ENCODE peak calls at places on chromosomes 13 and 19, in four cellular contexts. T is K562, X is stomach, U is transverse colon. J is an unnamed sample.
A peak's percentile ranks its signal among the peaks of the same experiment; 100 is the strongest.

GRCh38 chr13:43964698-43965097 is 85.0 kb downstream of the LACC1 start:
- DNase-seq in T (no peak), X (no peak), U (no peak), J (no peak)

GRCh38 chr13:49023441-49023840 is 47.7 kb downstream of the FNDC3A start:
- DNase-seq in T (no peak), X (no peak), U (no peak), J (no peak)

GRCh38 chr13:102091231-102091630 is 310.6 kb downstream of the FGF14 start:
- DNase-seq in X (no peak), T (no peak), U (no peak), J (no peak)

GRCh38 chr19:21513651-21514050 is 8.2 kb downstream of the ZNF429 start:
- DNase-seq in U (no peak), X (no peak), T (no peak), J (no peak)

GRCh38 chr19:33271246-33272021 is 30.9 kb downstream of the CEBPA start:
- DNase-seq in X (no peak), T (no peak), U (no peak), J (no peak)

GRCh38 chr13:28047784-28048388 is 52.5 kb downstream of the FLT3 start:
- DNase-seq in X (no peak), T (no peak), U (peak; percentile 11), J (peak; percentile 41)

GRCh38 chr13:44155422-44156293 is 218.0 kb upstream of the SERP2 start:
- DNase-seq in X (peak; percentile 70), T (peak; percentile 27), U (peak; percentile 73), J (no peak)

GRCh38 chr13:111153977-111154332 is 38.8 kb downstream of the ARHGEF7 start:
- DNase-seq in X (no peak), U (peak; percentile 62), T (peak; percentile 60), J (peak; percentile 27)

GRCh38 chr13:53068841-53069520 is 40.4 kb downstream of the OLFM4 start:
- DNase-seq in T (no peak), X (no peak), U (no peak), J (no peak)

GRCh38 chr19:21482863-21483276 is 22.5 kb upstream of the ZNF429 start:
- DNase-seq in T (peak; percentile 32), U (peak; percentile 48), X (peak; percentile 63), J (no peak)

GRCh38 chr19:54369082-54369691 is 4.5 kb upstream of the LAIR1 start:
- DNase-seq in U (no peak), T (no peak), X (no peak), J (no peak)

GRCh38 chr19:18436651-18437478 is 1.1 kb downstream of the ISYNA1 start:
- DNase-seq in X (peak; percentile 75), T (peak; percentile 83), U (peak; percentile 86), J (peak; percentile 94)

GRCh38 chr13:41668130-41668757 is 210.9 kb downstream of the RGCC start:
- DNase-seq in X (peak; percentile 45), T (peak; percentile 28), U (peak; percentile 28), J (peak; percentile 12)

GRCh38 chr13:32311188-32311897 is 3.8 kb downstream of the ZAR1L start:
- DNase-seq in U (no peak), T (no peak), X (no peak), J (no peak)

GRCh38 chr19:54147676-54148075 is 10.1 kb downstream of the CNOT3 start:
- DNase-seq in X (no peak), U (no peak), T (no peak), J (no peak)

GRCh38 chr19:11420429-11420893 is 1.3 kb upstream of the RGL3 start:
- DNase-seq in T (no peak), U (no peak), X (no peak), J (no peak)

GRCh38 chr13:36712785-36713184 is 39.0 kb downstream of the SERTM1 start:
- DNase-seq in U (no peak), T (no peak), X (no peak), J (no peak)

GRCh38 chr19:15464394-15465385 is at the start of gene RASAL3:
- DNase-seq in X (no peak), U (peak; percentile 60), T (no peak), J (peak; percentile 67)

GRCh38 chr13:49097374-49097773 is 121.7 kb downstream of the FNDC3A start:
- DNase-seq in X (no peak), U (no peak), T (no peak), J (no peak)

GRCh38 chr13:63497601-63498000 is 2082.0 kb upstream of the PCDH20 start:
- DNase-seq in T (no peak), U (no peak), X (no peak), J (no peak)

GRCh38 chr19:23565256-23565655 is 121.8 kb downstream of the ZNF675 start:
- DNase-seq in X (no peak), U (no peak), T (no peak), J (no peak)

GRCh38 chr13:99418663-99419140 is 82.6 kb upstream of the TM9SF2 start:
- DNase-seq in T (no peak), U (no peak), X (peak; percentile 13), J (no peak)

GRCh38 chr13:43838909-43839308 is 40.6 kb downstream of the CCDC122 start:
- DNase-seq in X (no peak), U (no peak), T (no peak), J (no peak)

GRCh38 chr13:67855837-67856238 is 625.7 kb upstream of the PCDH9 start:
- DNase-seq in X (no peak), T (no peak), U (no peak), J (no peak)

GRCh38 chr19:7861619-7862412 is 12.4 kb downstream of the PRR36 start:
- DNase-seq in X (no peak), T (no peak), U (no peak), J (no peak)

GRCh38 chr13:106475852-106476251 is 59.6 kb downstream of the EFNB2 start:
- DNase-seq in U (no peak), T (no peak), X (no peak), J (no peak)

GRCh38 chr13:45249662-45250061 is 48.8 kb upstream of the KCTD4 start:
- DNase-seq in X (no peak), U (no peak), T (no peak), J (no peak)

GRCh38 chr19:42396248-42396541 is 6.1 kb upstream of the CNFN start:
- DNase-seq in X (no peak), T (no peak), U (no peak), J (no peak)

GRCh38 chr13:51154029-51154555 is 43.0 kb upstream of the C13orf42 start:
- DNase-seq in T (no peak), U (no peak), X (no peak), J (no peak)

GRCh38 chr19:16886305-16886880 is 2.4 kb upstream of the F2RL3 start:
- DNase-seq in T (no peak), U (peak; percentile 39), X (no peak), J (no peak)

GRCh38 chr13:41966671-41967070 is 5.8 kb upstream of the VWA8 start:
- DNase-seq in T (no peak), X (no peak), U (no peak), J (no peak)

GRCh38 chr13:49457221-49457620 is 13.1 kb downstream of the SETDB2 start:
- DNase-seq in X (no peak), U (no peak), T (no peak), J (no peak)

GRCh38 chr13:79503473-79504017 is 22.6 kb downstream of the NDFIP2 start:
- DNase-seq in U (no peak), X (no peak), T (no peak), J (no peak)

GRCh38 chr19:38735257-38735686 is 9.0 kb downstream of the CAPN12 start:
- DNase-seq in T (peak; percentile 63), U (peak; percentile 73), X (peak; percentile 52), J (no peak)

GRCh38 chr13:25776722-25777121 is 275.1 kb downstream of the SHISA2 start:
- DNase-seq in T (no peak), U (no peak), X (no peak), J (no peak)

GRCh38 chr13:97125810-97126738 is 96.1 kb upstream of the MBNL2 start:
- DNase-seq in X (no peak), T (no peak), U (no peak), J (peak; percentile 27)

GRCh38 chr19:57212109-57212508 is 18.7 kb upstream of the AURKC start:
- DNase-seq in T (no peak), X (no peak), U (no peak), J (no peak)

GRCh38 chr13:92260363-92260762 is 861.9 kb downstream of the GPC5 start:
- DNase-seq in T (no peak), X (no peak), U (no peak), J (no peak)

GRCh38 chr13:109792416-109793090 is 6.2 kb upstream of the IRS2 start:
- DNase-seq in U (no peak), T (no peak), X (no peak), J (no peak)

GRCh38 chr19:50640368-50640767 is 687 bp upstream of the SYT3 start:
- DNase-seq in X (no peak), T (no peak), U (no peak), J (no peak)

GRCh38 chr19:50644315-50644915 is 4.7 kb upstream of the SYT3 start:
- DNase-seq in T (no peak), X (no peak), U (no peak), J (no peak)

GRCh38 chr19:50638576-50638975 is 1.1 kb downstream of the SYT3 start:
- DNase-seq in U (no peak), T (no peak), X (no peak), J (no peak)

GRCh38 chr19:50636317-50637085 is 3.2 kb downstream of the SYT3 start:
- DNase-seq in U (no peak), X (no peak), T (no peak), J (no peak)

GRCh38 chr19:50639121-50640112 is at the start of gene SYT3:
- DNase-seq in U (peak; percentile 20), T (peak; percentile 95), X (peak; percentile 48), J (no peak)
- TF ChIP-seq POLR2AphosphoS5 in U (no peak), T (no peak), X (no peak), J (no peak)

DNA sequence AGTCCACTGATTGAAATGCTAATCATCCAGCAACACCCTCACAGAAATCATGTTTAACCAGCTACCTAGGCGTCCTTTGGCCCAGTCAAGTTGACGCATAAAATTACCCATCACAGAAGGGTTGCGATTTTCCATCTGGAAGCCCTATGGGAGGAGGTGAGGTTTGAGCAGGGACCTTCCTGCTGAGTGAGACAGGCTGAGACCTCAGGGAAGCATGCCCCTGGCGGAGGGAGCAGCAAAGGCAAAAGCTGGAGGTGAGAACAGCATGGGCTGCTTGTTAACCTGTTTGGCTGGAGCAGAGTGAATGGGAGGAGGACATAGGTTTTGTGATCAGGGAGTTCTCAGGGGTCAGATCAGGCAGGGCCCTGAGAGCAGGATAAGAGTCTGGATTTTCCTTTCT is 7.3 kb downstream of the TTC9B start:
- DNase-seq in T (no peak), U (no peak), X (no peak), J (no peak)
- TF ChIP-seq POLR2AphosphoS5 in T (no peak), U (no peak), X (no peak), J (no peak)

GRCh38 chr19:13007292-13008045 is 12.2 kb downstream of the NFIX start:
- DNase-seq in T (no peak), U (no peak), X (peak; percentile 91), J (no peak)
- TF ChIP-seq POLR2AphosphoS5 in T (no peak), U (no peak), X (no peak), J (no peak)

GRCh38 chr13:19586904-19587634 is 25.7 kb upstream of the TPTE2 start:
- DNase-seq in X (peak; percentile 31), T (peak; percentile 20), U (peak; percentile 55), J (peak; percentile 32)
- TF ChIP-seq POLR2AphosphoS5 in X (no peak), T (no peak), U (no peak), J (no peak)